ENCODE peak calls at places on chromosomes 5 and 9, in four cellular contexts. X is IMR-90, D is A549, M is esophagus squamous epithelium. N is an unnamed sample.
A peak's percentile ranks its signal among the peaks of the same experiment; 100 is the strongest.

GRCh38 chr5:109688999-109689739 is 558 bp upstream of the MAN2A1 start:
- DNase-seq in X (peak; percentile 84), D (peak; percentile 92), M (peak; percentile 15), N (peak; percentile 96)

GRCh38 chr9:126709241-126709640 is 95.5 kb downstream of the LMX1B start:
- DNase-seq in X (no peak), D (no peak), M (no peak), N (peak; percentile 88)

GRCh38 chr9:108844391-108844790 is 11.4 kb downstream of the ACTL7B start:
- DNase-seq in X (no peak), D (no peak), M (no peak), N (no peak)

GRCh38 chr5:21774791-21775190 is 1078.4 kb downstream of the CDH12 start:
- DNase-seq in X (peak; percentile 78), D (peak; percentile 11), M (no peak), N (no peak)

GRCh38 chr9:97567894-97568202 is 65.3 kb downstream of the TSTD2 start:
- DNase-seq in X (no peak), D (no peak), M (no peak), N (no peak)

GRCh38 chr5:57539281-57539701 is 56.7 kb upstream of the ACTBL2 start:
- DNase-seq in X (peak; percentile 74), D (no peak), M (no peak), N (no peak)

GRCh38 chr9:96858018-96858573 is 3.8 kb upstream of the ZNF782 start:
- DNase-seq in X (peak; percentile 26), D (no peak), M (no peak), N (no peak)

GRCh38 chr9:114404531-114404930 is 16.7 kb upstream of the AKNA start:
- DNase-seq in X (no peak), D (no peak), M (no peak), N (no peak)

GRCh38 chr9:124894741-124895170 is 32.8 kb downstream of the ARPC5L start:
- DNase-seq in X (peak; percentile 55), D (peak; percentile 59), M (no peak), N (no peak)

GRCh38 chr9:123348317-123348992 is 7.5 kb upstream of the CRB2 start:
- DNase-seq in X (no peak), D (no peak), M (no peak), N (no peak)

GRCh38 chr5:40828690-40829661 is 6.0 kb downstream of the RPL37 start:
- DNase-seq in X (no peak), D (no peak), M (no peak), N (peak; percentile 53)

GRCh38 chr9:20512636-20513035 is 109.7 kb downstream of the MLLT3 start:
- DNase-seq in X (peak; percentile 23), D (no peak), M (no peak), N (no peak)

GRCh38 chr9:13427587-13427986 is 148.1 kb upstream of the MPDZ start:
- DNase-seq in X (peak; percentile 50), D (peak; percentile 48), M (no peak), N (no peak)

GRCh38 chr5:150815010-150815409 is 31.3 kb upstream of the IRGM start:
- DNase-seq in X (no peak), D (no peak), M (no peak), N (no peak)

GRCh38 chr5:102138243-102138653 is 157.8 kb downstream of the SLCO4C1 start:
- DNase-seq in X (no peak), D (peak; percentile 13), M (no peak), N (no peak)

GRCh38 chr9:99563364-99563763 is 258.3 kb upstream of the NR4A3 start:
- DNase-seq in X (no peak), D (peak; percentile 30), M (no peak), N (peak; percentile 14)

GRCh38 chr5:112419596-112420110 is 576 bp upstream of the EPB41L4A start:
- DNase-seq in X (no peak), D (peak; percentile 66), M (no peak), N (no peak)

GRCh38 chr9:100595391-100596199 is 17.7 kb downstream of the CAVIN4 start:
- DNase-seq in X (peak; percentile 70), D (peak; percentile 57), M (no peak), N (no peak)

GRCh38 chr5:33041586-33041985 is 330.5 kb downstream of the NPR3 start:
- DNase-seq in X (no peak), D (no peak), M (no peak), N (no peak)

GRCh38 chr5:124056326-124057160 is 544.6 kb downstream of the CSNK1G3 start:
- DNase-seq in X (no peak), D (no peak), M (no peak), N (no peak)

GRCh38 chr5:154193176-154193575 is 2.6 kb downstream of the GALNT10 start:
- DNase-seq in X (no peak), D (no peak), M (no peak), N (no peak)

GRCh38 chr5:175842947-175843793 is 28.2 kb upstream of the CPLX2 start:
- DNase-seq in X (peak; percentile 80), D (peak; percentile 84), M (no peak), N (no peak)

GRCh38 chr9:114720296-114720695 is 38.3 kb upstream of the TEX48 start:
- DNase-seq in X (peak; percentile 18), D (no peak), M (no peak), N (no peak)

GRCh38 chr5:149313151-149313841 is 32.0 kb upstream of the GRPEL2 start:
- DNase-seq in X (no peak), D (no peak), M (no peak), N (no peak)

GRCh38 chr9:100277166-100277979 is 75.4 kb downstream of the TEX10 start:
- DNase-seq in X (peak; percentile 61), D (no peak), M (no peak), N (no peak)

GRCh38 chr5:10552183-10553143 is 11.4 kb upstream of the ANKRD33B start:
- DNase-seq in X (peak; percentile 37), D (peak; percentile 51), M (no peak), N (no peak)

GRCh38 chr5:114953559-114953958 is 216.1 kb downstream of the TRIM36 start:
- DNase-seq in X (no peak), D (no peak), M (no peak), N (no peak)

GRCh38 chr5:38752622-38753021 is 93.2 kb upstream of the OSMR start:
- DNase-seq in X (no peak), D (no peak), M (no peak), N (peak; percentile 50)

GRCh38 chr5:32042571-32042970 is 131.5 kb downstream of the GOLPH3 start:
- DNase-seq in X (no peak), D (no peak), M (no peak), N (no peak)

GRCh38 chr5:140978260-140978659 is 12.0 kb downstream of the PCDHAC2 start:
- DNase-seq in X (no peak), D (no peak), M (no peak), N (no peak)

GRCh38 chr9:117672397-117672796 is 31.8 kb upstream of the TLR4 start:
- DNase-seq in X (no peak), D (peak; percentile 58), M (no peak), N (no peak)

GRCh38 chr5:67696446-67696845 is 499.8 kb upstream of the CD180 start:
- DNase-seq in X (no peak), D (no peak), M (no peak), N (no peak)
- TF ChIP-seq POLR2A in X (no peak), D (no peak), M (no peak), N (no peak)

DNA sequence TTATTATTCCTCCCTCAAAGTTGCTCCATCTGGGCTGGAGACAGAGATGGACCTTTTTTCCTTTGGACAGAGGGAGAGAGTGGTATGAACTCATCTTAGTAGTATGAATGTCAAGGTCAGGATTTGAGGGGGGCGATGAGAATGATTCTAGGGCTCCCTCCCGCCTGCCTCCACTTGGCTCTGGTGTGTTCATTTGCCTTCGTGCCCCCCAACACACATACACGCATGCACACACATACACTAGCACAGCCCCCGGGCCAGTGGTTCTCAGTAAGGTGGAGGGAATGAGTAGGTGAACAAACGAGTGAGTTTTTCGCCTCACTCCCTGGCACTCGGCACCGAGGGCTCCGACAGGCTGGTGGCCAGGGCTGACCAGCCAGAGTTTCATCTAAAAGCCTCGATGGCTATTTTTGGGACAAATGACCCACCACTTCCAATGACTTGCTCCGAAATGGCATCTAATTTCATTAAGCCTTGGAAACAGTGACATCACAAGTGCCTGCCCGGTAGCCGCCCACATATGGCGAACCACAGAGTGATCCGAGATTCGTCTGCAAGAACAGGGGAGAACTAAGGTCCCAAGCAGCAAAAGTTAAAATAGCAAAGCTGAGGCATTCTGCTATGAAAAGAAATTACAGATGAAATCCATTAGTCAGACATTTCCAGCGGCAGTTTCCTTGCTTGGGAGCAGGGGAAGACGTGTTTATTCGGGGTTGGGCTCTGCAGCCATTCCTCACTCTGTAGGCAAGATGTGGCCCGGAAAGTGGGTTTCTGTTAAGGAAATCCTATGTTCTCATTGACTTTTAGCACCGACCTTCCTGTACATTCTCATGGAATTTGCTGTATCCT is 44.8 kb downstream of the ERGIC1 start:
- DNase-seq in X (peak; percentile 74), D (no peak), M (no peak), N (no peak)
- TF ChIP-seq POLR2A in X (no peak), D (no peak), M (no peak), N (no peak)

DNA sequence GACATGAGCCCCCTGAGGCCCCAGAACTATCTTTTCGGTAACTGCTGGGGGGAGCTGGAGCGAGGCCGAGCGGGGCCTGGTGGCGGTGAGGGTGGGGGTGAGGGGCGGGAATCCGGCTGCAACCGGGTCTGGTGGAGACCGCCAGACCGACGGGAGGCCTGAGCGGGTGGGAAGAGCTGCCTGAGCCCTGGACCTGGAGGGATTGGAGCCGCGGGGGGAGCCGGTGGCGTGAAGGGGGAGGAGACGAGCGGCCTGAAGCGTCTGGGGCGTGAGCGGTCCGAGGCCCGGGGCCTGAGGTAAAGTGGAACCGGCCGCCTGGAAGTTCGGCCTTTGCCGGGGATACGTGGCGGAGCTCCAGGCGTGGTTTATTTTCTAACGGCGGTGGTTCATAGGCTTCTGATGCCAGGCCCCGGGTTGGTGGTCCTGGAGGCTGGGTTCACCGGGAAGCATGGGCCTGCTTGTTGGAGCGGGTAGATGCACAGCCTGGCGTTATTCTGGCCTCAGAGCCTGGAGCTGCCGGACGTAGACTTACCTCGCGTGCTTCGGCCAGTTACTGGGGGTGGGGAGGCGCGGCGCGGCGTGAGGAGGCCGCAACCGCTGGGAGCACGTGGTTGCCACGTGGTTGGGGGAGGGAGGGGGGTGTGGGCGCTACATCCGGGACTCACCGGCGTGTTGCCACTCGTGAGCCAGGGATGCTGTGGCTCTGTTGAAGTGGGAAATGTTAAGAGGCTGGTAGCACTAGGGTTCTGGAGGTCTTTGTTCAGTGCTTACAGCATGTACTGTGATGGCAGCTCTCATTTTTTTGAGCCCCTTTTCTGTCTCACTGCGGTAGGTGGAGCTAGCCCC is 544 bp downstream of the NPM1 start:
- DNase-seq in X (peak; percentile 75), D (peak; percentile 88), M (peak; percentile 26), N (peak; percentile 92)
- TF ChIP-seq POLR2A in X (peak; percentile 66), D (no peak), M (no peak), N (no peak)

GRCh38 chr5:96340357-96340756 is 92.7 kb downstream of the PCSK1 start:
- DNase-seq in X (no peak), D (no peak), M (no peak), N (no peak)

GRCh38 chr5:96339862-96340261 is 93.2 kb downstream of the PCSK1 start:
- DNase-seq in X (no peak), D (no peak), M (no peak), N (no peak)

GRCh38 chr5:96337048-96337781 is 95.8 kb downstream of the PCSK1 start:
- DNase-seq in X (no peak), D (no peak), M (no peak), N (no peak)

GRCh38 chr5:96338089-96338488 is 95.0 kb downstream of the PCSK1 start:
- DNase-seq in X (no peak), D (no peak), M (no peak), N (no peak)

DNA sequence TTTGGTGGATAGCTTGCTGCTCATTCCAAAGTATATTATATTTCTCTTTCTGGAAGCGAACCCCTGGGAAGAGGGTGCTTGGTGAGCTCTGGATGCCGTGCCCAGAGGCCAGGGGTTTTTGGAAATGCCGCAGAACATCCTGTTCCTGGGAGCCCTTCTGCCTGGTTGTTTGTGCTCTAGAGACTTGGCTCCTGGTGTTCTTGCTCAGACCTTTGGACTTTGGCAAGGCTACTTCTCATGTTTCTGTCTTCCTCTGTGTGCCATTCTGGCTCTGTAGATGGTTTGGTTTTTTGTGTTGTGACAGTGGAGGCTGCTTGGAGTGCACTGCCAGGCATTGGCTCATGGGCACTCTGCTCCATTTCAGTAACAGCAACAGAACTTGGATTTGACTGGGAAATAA is 94.4 kb downstream of the PCSK1 start:
- DNase-seq in X (no peak), D (no peak), M (no peak), N (no peak)
- TF ChIP-seq POLR2A in X (no peak), D (no peak), M (no peak), N (no peak)

N was measured in esophagus muscularis mucosa.